ENCODE peak calls at places on chromosomes 12 and 14, in nine cellular contexts. A, D, R, T, C, S, X, U and B are unnamed samples.

GRCh38 chr12:6941267-6941666 is 2.3 kb upstream of the RNU7-1 start:
- DNase-seq in A (no peak), D (no peak), R (peak), T (no peak), C (no peak), S (no peak), X (no peak), U (no peak), B (no peak)

GRCh38 chr12:46830731-46831334 is 5.0 kb upstream of the SLC38A4 start:
- DNase-seq in A (no peak), D (no peak), R (peak), T (peak), C (no peak), S (peak), X (no peak), U (no peak), B (no peak)

GRCh38 chr14:69695664-69696527 is 71.0 kb upstream of the SRSF5 start:
- DNase-seq in A (no peak), D (no peak), R (no peak), T (no peak), C (no peak), S (no peak), X (peak), U (peak), B (no peak)

GRCh38 chr14:106879241-106879640 is 1352.9 kb downstream of the TMEM121 start:
- DNase-seq in A (no peak), D (no peak), R (peak), T (no peak), C (peak), S (no peak), X (no peak), U (no peak), B (no peak)

GRCh38 chr12:54383041-54383609 is 1.4 kb downstream of the ZNF385A start:
- DNase-seq in A (no peak), D (peak), R (peak), T (no peak), C (no peak), S (no peak), X (no peak), U (no peak), B (no peak)

GRCh38 chr12:68140576-68140975 is 19.0 kb downstream of the IFNG start:
- DNase-seq in A (no peak), D (no peak), R (no peak), T (no peak), C (no peak), S (no peak), X (no peak), U (no peak), B (no peak)

GRCh38 chr14:98946995-98947394 is 325.0 kb downstream of the BCL11B start:
- DNase-seq in A (no peak), D (no peak), R (no peak), T (no peak), C (no peak), S (no peak), X (no peak), U (no peak), B (no peak)

GRCh38 chr14:58463147-58463546 is 35.6 kb downstream of the KIAA0586 start:
- DNase-seq in A (no peak), D (no peak), R (no peak), T (no peak), C (no peak), S (no peak), X (no peak), U (no peak), B (no peak)

GRCh38 chr12:57165741-57166140 is 18.3 kb upstream of the LRP1-AS start:
- DNase-seq in A (no peak), D (no peak), R (no peak), T (no peak), C (no peak), S (no peak), X (no peak), U (no peak), B (no peak)

GRCh38 chr12:31491819-31492598 is 98.9 kb downstream of the DENND5B start:
- DNase-seq in A (no peak), D (peak), R (no peak), T (no peak), C (no peak), S (no peak), X (peak), U (no peak), B (no peak)

GRCh38 chr12:121240484-121241202 is 30.7 kb downstream of the P2RX4 start:
- DNase-seq in A (peak), D (peak), R (peak), T (peak), C (peak), S (peak), X (no peak), U (no peak), B (no peak)

GRCh38 chr12:48247181-48247966 is 44.3 kb upstream of the OR10AD1 start:
- DNase-seq in A (no peak), D (no peak), R (no peak), T (no peak), C (no peak), S (no peak), X (no peak), U (no peak), B (no peak)

GRCh38 chr12:88896958-88897357 is 316.7 kb upstream of the KITLG start:
- DNase-seq in A (no peak), D (no peak), R (no peak), T (no peak), C (no peak), S (no peak), X (no peak), U (no peak), B (no peak)

GRCh38 chr12:53231859-53232640 is at the start of gene RARG:
- DNase-seq in A (peak), D (no peak), R (peak), T (peak), C (peak), S (no peak), X (no peak), U (no peak), B (peak)

GRCh38 chr14:88667555-88668273 is 104.9 kb downstream of the ZC3H14 start:
- DNase-seq in A (peak), D (peak), R (peak), T (peak), C (peak), S (peak), X (peak), U (peak), B (no peak)